ENCODE peak calls at places on chromosomes 3 and 15, in five cellular contexts. X, L, E, U and K are unnamed samples.
A peak's percentile ranks its signal among the peaks of the same experiment; 100 is the strongest.

GRCh38 chr15:35281515-35281914 is 196.4 kb upstream of the NANOGP8 start:
- DNase-seq in E (no peak), X (peak; percentile 30), L (no peak), U (peak; percentile 69), K (no peak)

GRCh38 chr3:4306860-4307259 is 3.7 kb downstream of the SETMAR start:
- DNase-seq in U (peak; percentile 46), X (no peak), L (no peak), E (no peak), K (no peak)

GRCh38 chr3:39434574-39434973 is 28.1 kb downstream of the RPSA start:
- DNase-seq in U (peak; percentile 49), E (no peak), L (no peak), X (no peak), K (no peak)

GRCh38 chr3:47636225-47636624 is 57.6 kb upstream of the CSPG5 start:
- DNase-seq in X (no peak), E (no peak), L (no peak), U (no peak), K (no peak)

GRCh38 chr15:43828061-43828657 is 1.4 kb downstream of the WDR76 start:
- DNase-seq in X (peak; percentile 53), U (no peak), L (no peak), E (no peak), K (no peak)

GRCh38 chr3:170493712-170494182 is 75.1 kb downstream of the CLDN11 start:
- DNase-seq in L (peak; percentile 66), E (no peak), U (peak; percentile 53), X (no peak), K (peak; percentile 64)

GRCh38 chr3:160140756-160141155 is 84.5 kb upstream of the C3orf80 start:
- DNase-seq in U (peak; percentile 9), L (no peak), E (no peak), X (no peak), K (no peak)

GRCh38 chr15:62791694-62792093 is 250.9 kb upstream of the TPM1 start:
- DNase-seq in L (no peak), E (no peak), U (no peak), X (no peak), K (no peak)

GRCh38 chr15:68304611-68305337 is 27.2 kb downstream of the FEM1B start:
- DNase-seq in E (no peak), L (peak; percentile 12), X (no peak), U (peak; percentile 90), K (peak; percentile 23)

GRCh38 chr3:166265153-166265552 is 427.9 kb upstream of the BCHE start:
- DNase-seq in L (no peak), E (no peak), X (no peak), U (no peak), K (no peak)

GRCh38 chr3:149998946-149999345 is 28.3 kb upstream of the PFN2 start:
- DNase-seq in E (no peak), L (no peak), U (no peak), X (no peak), K (no peak)

GRCh38 chr15:98394546-98394945 is 253.8 kb upstream of the IGF1R start:
- DNase-seq in X (no peak), E (no peak), U (peak; percentile 9), L (no peak), K (no peak)

GRCh38 chr15:50880651-50881114 is 27.8 kb upstream of the AP4E1 start:
- DNase-seq in U (peak; percentile 59), E (no peak), X (peak; percentile 81), L (no peak), K (no peak)